ENCODE peak calls at places on chromosomes 11 and 22, in nine cellular contexts. L is NCI-H774; I is iris pigment epithelial cell; P is tibial artery; T is activated CD4-positive, CD25-positive, alpha-beta regulatory T cell treated with anti-CD3 and anti-CD28 coated beads, Interleukin-2, amount 50 U/mL, for 16 hours; O is posterior cingulate gyrus; Z is mesenchymal stem cell; D is IMR-90; X is AML-193. C is an unnamed sample.

GRCh38 chr11:60871378-60872061 is 4.2 kb downstream of the ZP1 start:
- DNase-seq in L (no peak), I (peak), P (no peak), T (no peak), O (no peak), Z (peak), D (peak), X (no peak), C (no peak)

GRCh38 chr11:46639197-46639839 is 22.0 kb downstream of the ATG13 start:
- DNase-seq in L (no peak), I (peak), P (no peak), T (no peak), O (no peak), Z (no peak), D (no peak), X (no peak), C (no peak)

GRCh38 chr11:36363361-36364272 is 67.5 kb downstream of the PRR5L start:
- DNase-seq in L (no peak), I (peak), P (no peak), T (no peak), O (no peak), Z (peak), D (no peak), X (no peak), C (no peak)

GRCh38 chr22:48147404-48147803 is 1385.0 kb downstream of the TBC1D22A start:
- DNase-seq in L (no peak), I (no peak), P (no peak), T (no peak), O (no peak), Z (no peak), D (no peak), X (no peak), C (no peak)

GRCh38 chr11:134638796-134639540 is 226.9 kb upstream of the B3GAT1 start:
- DNase-seq in L (no peak), I (no peak), P (no peak), T (no peak), O (no peak), Z (no peak), D (no peak), X (no peak), C (no peak)

GRCh38 chr11:72583616-72584292 is 90.5 kb downstream of the PDE2A start:
- DNase-seq in L (no peak), I (no peak), P (no peak), T (no peak), O (no peak), Z (no peak), D (no peak), X (no peak), C (no peak)

GRCh38 chr11:134939905-134940304 is 527.9 kb upstream of the B3GAT1 start:
- DNase-seq in L (no peak), I (no peak), P (no peak), T (no peak), O (no peak), Z (peak), D (no peak), X (no peak), C (no peak)

GRCh38 chr22:17563936-17564391 is 666 bp downstream of the SLC25A18 start:
- DNase-seq in L (no peak), I (peak), P (peak), T (no peak), O (peak), Z (no peak), D (peak), X (no peak), C (peak)

GRCh38 chr22:26304730-26305129 is 124.3 kb upstream of the ASPHD2 start:
- DNase-seq in L (no peak), I (no peak), P (no peak), T (no peak), O (no peak), Z (no peak), D (no peak), X (no peak), C (no peak)